ENCODE peak calls at places on chromosome 6, in seven cellular contexts. E is fibroblast of lung; Z is CD8-positive, alpha-beta T cell; M is lung; N is spleen; U is ovary; C is cardiac muscle cell. D is an unnamed sample.

GRCh38 chr6:37020426-37021211 is 15.2 kb downstream of the FGD2 start:
- DNase-seq in E (no peak), Z (no peak), M (no peak), N (no peak), U (no peak), C (no peak), D (no peak)

GRCh38 chr6:136123464-136123863 is 126.6 kb downstream of the MTFR2 start:
- DNase-seq in E (peak; percentile 53), Z (no peak), M (no peak), N (no peak), U (no peak), C (no peak), D (no peak)

GRCh38 chr6:169971171-169971861 is 219.9 kb downstream of the ERMARD start:
- DNase-seq in E (no peak), Z (no peak), M (no peak), N (peak; percentile 73), U (peak; percentile 4), C (no peak), D (no peak)

GRCh38 chr6:43870660-43871061 is 100.7 kb downstream of the VEGFA start:
- DNase-seq in E (no peak), Z (no peak), M (no peak), N (no peak), U (no peak), C (no peak), D (no peak)

GRCh38 chr6:71531841-71532240 is 243.2 kb downstream of the OGFRL1 start:
- DNase-seq in E (no peak), Z (no peak), M (no peak), N (no peak), U (no peak), C (no peak), D (no peak)

GRCh38 chr6:157990321-157991066 is 8.8 kb downstream of the SYNJ2 start:
- DNase-seq in E (no peak), Z (no peak), M (no peak), N (peak; percentile 74), U (no peak), C (no peak), D (peak; percentile 15)

GRCh38 chr6:11288065-11288464 is 55.6 kb upstream of the NEDD9 start:
- DNase-seq in E (no peak), Z (no peak), M (peak; percentile 86), N (no peak), U (no peak), C (no peak), D (no peak)

GRCh38 chr6:74577619-74578018 is 628.2 kb downstream of the COL12A1 start:
- DNase-seq in E (no peak), Z (no peak), M (no peak), N (no peak), U (no peak), C (no peak), D (no peak)

GRCh38 chr6:32973934-32974333 is 5.5 kb downstream of the BRD2 start:
- DNase-seq in E (peak; percentile 72), Z (no peak), M (no peak), N (no peak), U (no peak), C (no peak), D (peak; percentile 30)

GRCh38 chr6:97915537-97915936 is 632.5 kb upstream of the MMS22L start:
- DNase-seq in E (no peak), Z (no peak), M (no peak), N (no peak), U (no peak), C (no peak), D (no peak)

GRCh38 chr6:131858765-131859490 is 51.1 kb downstream of the ENPP1 start:
- DNase-seq in E (peak; percentile 60), Z (no peak), M (no peak), N (no peak), U (no peak), C (no peak), D (no peak)

GRCh38 chr6:103672169-103672568 is 1187.5 kb downstream of the HACE1 start:
- DNase-seq in E (no peak), Z (no peak), M (no peak), N (no peak), U (no peak), C (peak; percentile 9), D (no peak)

GRCh38 chr6:69631552-69632346 is 165.1 kb downstream of the LMBRD1 start:
- DNase-seq in E (no peak), Z (no peak), M (no peak), N (no peak), U (no peak), C (no peak), D (no peak)

GRCh38 chr6:13881621-13882165 is 43.1 kb upstream of the RNF182 start:
- DNase-seq in E (no peak), Z (no peak), M (no peak), N (no peak), U (no peak), C (no peak), D (no peak)

GRCh38 chr6:37940074-37940847 is 120.7 kb downstream of the ZFAND3 start:
- DNase-seq in E (peak; percentile 70), Z (no peak), M (no peak), N (no peak), U (peak; percentile 25), C (peak; percentile 52), D (no peak)

GRCh38 chr6:26056583-26057350 is 30.5 kb upstream of the HFE start:
- DNase-seq in E (peak; percentile 43), Z (no peak), M (no peak), N (no peak), U (peak; percentile 30), C (peak; percentile 23), D (no peak)

GRCh38 chr6:135812085-135812526 is 39.4 kb upstream of the PDE7B start:
- DNase-seq in E (peak; percentile 57), Z (no peak), M (no peak), N (no peak), U (no peak), C (no peak), D (no peak)

GRCh38 chr6:127225497-127225896 is 41.2 kb upstream of the RNF146 start:
- DNase-seq in E (no peak), Z (no peak), M (no peak), N (no peak), U (no peak), C (no peak), D (no peak)

GRCh38 chr6:142416179-142416578 is 114.4 kb downstream of the ADGRG6 start:
- DNase-seq in E (peak; percentile 91), Z (no peak), M (no peak), N (no peak), U (no peak), C (no peak), D (no peak)

GRCh38 chr6:139882234-139882633 is 507.8 kb upstream of the CITED2 start:
- DNase-seq in E (peak; percentile 65), Z (no peak), M (no peak), N (no peak), U (no peak), C (no peak), D (no peak)

DNA sequence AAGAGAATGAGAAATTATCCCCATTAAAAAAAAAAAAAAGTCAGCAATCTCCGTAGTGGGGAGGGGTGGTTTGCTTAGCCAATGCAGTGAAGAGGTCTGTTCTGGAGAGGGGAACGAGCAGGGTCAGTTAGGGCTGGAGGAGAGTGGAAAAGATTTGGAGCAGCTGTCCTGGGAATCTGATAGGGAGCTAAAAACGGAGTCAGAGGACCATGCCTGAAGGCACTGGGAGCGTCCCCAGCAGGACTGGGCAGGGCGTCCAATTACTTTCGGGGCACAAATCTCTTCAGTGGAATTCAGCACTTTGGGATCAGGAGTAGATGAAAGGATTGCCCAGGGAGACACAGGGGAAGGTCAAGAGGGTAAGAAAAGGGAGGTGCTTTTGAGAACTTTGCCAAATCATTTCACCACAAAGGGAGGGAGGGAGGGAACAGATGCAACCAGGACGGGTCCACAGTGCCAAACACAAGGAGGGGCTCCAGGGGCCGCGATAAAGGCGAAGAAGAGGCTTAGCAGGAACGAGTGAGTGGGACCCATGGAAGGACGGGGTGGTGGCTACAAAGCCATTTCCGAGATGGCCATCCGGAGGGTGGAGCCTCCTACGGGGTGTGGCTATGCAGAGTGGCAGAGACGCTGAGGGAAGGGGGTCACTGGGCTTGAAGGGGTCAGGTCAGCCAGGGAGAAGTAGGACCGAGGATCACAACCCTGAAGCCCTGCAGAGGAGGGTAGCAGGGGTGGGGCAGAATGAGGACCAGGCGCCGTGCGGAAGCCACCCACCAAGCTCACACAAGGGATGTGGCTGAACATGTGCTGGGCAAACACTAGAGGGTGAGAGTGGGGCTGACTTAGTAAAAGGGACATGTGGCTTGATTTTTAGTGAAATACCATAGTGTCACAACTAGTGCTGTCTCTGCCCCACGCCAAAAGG is 180.1 kb upstream of the RREB1 start:
- DNase-seq in E (peak; percentile 40), Z (no peak), M (peak; percentile 49), N (peak; percentile 78), U (peak; percentile 67), C (peak; percentile 80), D (no peak)
- H3K27ac ChIP-seq in E (no peak overlapping the region), Z (no peak overlapping the region), M (peak overlapping the region; percentile 44), N (peak overlapping the region; percentile 73), U (peak overlapping the region; percentile 26), C (peak overlapping the region; percentile 72), D (no peak overlapping the region)

GRCh38 chr6:160038479-160038878 is 69.6 kb downstream of the IGF2R start:
- DNase-seq in E (no peak), Z (no peak), M (no peak), N (no peak), U (no peak), C (no peak), D (no peak)
- H3K36me3 ChIP-seq in E (peaks cover 30% of the 10 kb centered on the region), Z (peaks cover 44% of the 10 kb centered on the region), M (peaks cover 8% of the 10 kb centered on the region), N (peaks cover 67% of the 10 kb centered on the region), U (no peaks in the 10 kb centered on the region), C (peaks cover 43% of the 10 kb centered on the region), D (peaks cover 71% of the 10 kb centered on the region)

DNA sequence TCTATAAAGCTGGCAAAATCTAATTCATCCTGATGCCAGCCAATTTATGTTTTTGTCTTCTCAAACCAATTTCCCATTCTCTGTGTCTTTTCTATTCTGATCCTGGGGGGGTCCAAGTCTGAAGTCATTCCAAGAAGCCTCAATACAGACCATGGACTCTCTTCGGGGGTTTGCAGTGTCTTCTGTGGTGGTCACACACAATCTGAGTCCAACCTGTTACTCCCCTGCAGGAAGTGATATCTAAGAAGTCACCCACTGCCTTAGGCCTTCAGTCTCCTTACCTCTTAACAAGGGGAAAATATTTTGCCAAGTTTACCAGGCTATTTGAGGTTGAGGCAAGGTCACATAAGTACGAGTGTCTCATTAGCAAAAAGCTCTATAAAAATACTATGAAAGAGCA is 1.9 kb downstream of the TRIM26 start:
- DNase-seq in E (no peak), Z (no peak), M (no peak), N (no peak), U (no peak), C (no peak), D (no peak)
- H3K4me3 ChIP-seq in E (peak overlapping the region; percentile 93), Z (no peak overlapping the region), M (no peak overlapping the region), N (no peak overlapping the region), U (no peak overlapping the region), C (no peak overlapping the region), D (peak overlapping the region; percentile 91)

GRCh38 chr6:18186033-18186432 is 30.8 kb downstream of the KDM1B start:
- DNase-seq in E (no peak), Z (no peak), M (peak; percentile 78), N (no peak), U (no peak), C (peak; percentile 33), D (no peak)

GRCh38 chr6:18182568-18182967 is 27.3 kb downstream of the KDM1B start:
- DNase-seq in E (no peak), Z (no peak), M (no peak), N (no peak), U (no peak), C (no peak), D (no peak)

GRCh38 chr6:18183736-18184135 is 28.5 kb downstream of the KDM1B start:
- DNase-seq in E (peak; percentile 43), Z (no peak), M (no peak), N (no peak), U (no peak), C (no peak), D (no peak)

GRCh38 chr6:18187701-18188100 is 32.5 kb downstream of the KDM1B start:
- DNase-seq in E (no peak), Z (no peak), M (no peak), N (no peak), U (no peak), C (no peak), D (no peak)

GRCh38 chr6:18185624-18186023 is 30.4 kb downstream of the KDM1B start:
- DNase-seq in E (no peak), Z (no peak), M (no peak), N (no peak), U (no peak), C (no peak), D (no peak)
- H3K27ac ChIP-seq in E (no peak overlapping the region), Z (no peak overlapping the region), M (peak overlapping the region; percentile 31), N (peak overlapping the region; percentile 68), U (no peak overlapping the region), C (peak overlapping the region; percentile 56), D (no peak overlapping the region)

D was measured in CD4-positive, CD25-positive, alpha-beta regulatory T cell.